ENCODE peak calls at places on chromosome 6, in eight cellular contexts. One of them, this sample, is unnamed.

GRCh38 chr6:55886185-55886836 is 10.9 kb upstream of the BMP5 start:
- DNase-seq in cerebellar cortex: peak
- DNase-seq in OCI-LY7: no peak
- DNase-seq in uterus: no peak
- DNase-seq in kidney: no peak
- DNase-seq in activated T-helper 1 cell treated with anti-CD3 and anti-CD28 coated beads, Interleukin-12 subunit alpha, Interleukin-12 subunit beta, Interleukin-2, Interleukin-4 antibody, amounts not matched to agents 30 ng/mL and 10 ng/mL and 1 ng/mL, durations not matched to agents 14 hours and 24 hours and 36 hours: no peak
- DNase-seq in T-cell: no peak
- DNase-seq in NCI-H1048: no peak
- DNase-seq in this sample: no peak

GRCh38 chr6:100173211-100173610 is 179.2 kb upstream of the MCHR2 start:
- DNase-seq in cerebellar cortex: no peak
- DNase-seq in uterus: no peak
- DNase-seq in kidney: no peak
- DNase-seq in NCI-H1048: no peak
- DNase-seq in activated T-helper 1 cell treated with anti-CD3 and anti-CD28 coated beads, Interleukin-12 subunit alpha, Interleukin-12 subunit beta, Interleukin-2, Interleukin-4 antibody, amounts not matched to agents 30 ng/mL and 10 ng/mL and 1 ng/mL, durations not matched to agents 14 hours and 24 hours and 36 hours: no peak
- DNase-seq in T-cell: no peak
- DNase-seq in OCI-LY7: no peak
- DNase-seq in this sample: no peak

GRCh38 chr6:1348675-1349074 is 36.8 kb downstream of the FOXQ1 start:
- DNase-seq in uterus: no peak
- DNase-seq in OCI-LY7: no peak
- DNase-seq in T-cell: no peak
- DNase-seq in kidney: no peak
- DNase-seq in cerebellar cortex: no peak
- DNase-seq in NCI-H1048: no peak
- DNase-seq in activated T-helper 1 cell treated with anti-CD3 and anti-CD28 coated beads, Interleukin-12 subunit alpha, Interleukin-12 subunit beta, Interleukin-2, Interleukin-4 antibody, amounts not matched to agents 30 ng/mL and 10 ng/mL and 1 ng/mL, durations not matched to agents 14 hours and 24 hours and 36 hours: no peak
- DNase-seq in this sample: no peak

GRCh38 chr6:157066781-157067491 is 256.4 kb downstream of the TMEM242 start:
- DNase-seq in T-cell: no peak
- DNase-seq in kidney: no peak
- DNase-seq in NCI-H1048: no peak
- DNase-seq in uterus: no peak
- DNase-seq in activated T-helper 1 cell treated with anti-CD3 and anti-CD28 coated beads, Interleukin-12 subunit alpha, Interleukin-12 subunit beta, Interleukin-2, Interleukin-4 antibody, amounts not matched to agents 30 ng/mL and 10 ng/mL and 1 ng/mL, durations not matched to agents 14 hours and 24 hours and 36 hours: no peak
- DNase-seq in OCI-LY7: no peak
- DNase-seq in cerebellar cortex: peak
- DNase-seq in this sample: no peak

GRCh38 chr6:11681770-11682169 is 96.8 kb downstream of the ADTRP start:
- DNase-seq in uterus: no peak
- DNase-seq in cerebellar cortex: no peak
- DNase-seq in T-cell: no peak
- DNase-seq in NCI-H1048: no peak
- DNase-seq in kidney: no peak
- DNase-seq in activated T-helper 1 cell treated with anti-CD3 and anti-CD28 coated beads, Interleukin-12 subunit alpha, Interleukin-12 subunit beta, Interleukin-2, Interleukin-4 antibody, amounts not matched to agents 30 ng/mL and 10 ng/mL and 1 ng/mL, durations not matched to agents 14 hours and 24 hours and 36 hours: no peak
- DNase-seq in OCI-LY7: no peak
- DNase-seq in this sample: no peak

GRCh38 chr6:73248192-73248898 is 14.7 kb downstream of the KHDC1 start:
- DNase-seq in OCI-LY7: no peak
- DNase-seq in T-cell: no peak
- DNase-seq in activated T-helper 1 cell treated with anti-CD3 and anti-CD28 coated beads, Interleukin-12 subunit alpha, Interleukin-12 subunit beta, Interleukin-2, Interleukin-4 antibody, amounts not matched to agents 30 ng/mL and 10 ng/mL and 1 ng/mL, durations not matched to agents 14 hours and 24 hours and 36 hours: no peak
- DNase-seq in NCI-H1048: no peak
- DNase-seq in cerebellar cortex: no peak
- DNase-seq in kidney: no peak
- DNase-seq in uterus: no peak
- DNase-seq in this sample: no peak

GRCh38 chr6:117544725-117545124 is 57.6 kb downstream of the GOPC start:
- DNase-seq in cerebellar cortex: no peak
- DNase-seq in activated T-helper 1 cell treated with anti-CD3 and anti-CD28 coated beads, Interleukin-12 subunit alpha, Interleukin-12 subunit beta, Interleukin-2, Interleukin-4 antibody, amounts not matched to agents 30 ng/mL and 10 ng/mL and 1 ng/mL, durations not matched to agents 14 hours and 24 hours and 36 hours: no peak
- DNase-seq in uterus: no peak
- DNase-seq in kidney: no peak
- DNase-seq in OCI-LY7: no peak
- DNase-seq in T-cell: no peak
- DNase-seq in NCI-H1048: no peak
- DNase-seq in this sample: no peak

GRCh38 chr6:114087496-114087895 is 116.5 kb upstream of the HDAC2 start:
- DNase-seq in T-cell: no peak
- DNase-seq in kidney: no peak
- DNase-seq in NCI-H1048: no peak
- DNase-seq in activated T-helper 1 cell treated with anti-CD3 and anti-CD28 coated beads, Interleukin-12 subunit alpha, Interleukin-12 subunit beta, Interleukin-2, Interleukin-4 antibody, amounts not matched to agents 30 ng/mL and 10 ng/mL and 1 ng/mL, durations not matched to agents 14 hours and 24 hours and 36 hours: no peak
- DNase-seq in OCI-LY7: no peak
- DNase-seq in uterus: no peak
- DNase-seq in cerebellar cortex: no peak
- DNase-seq in this sample: no peak